ENCODE peak calls at places on chromosomes 11 and 22, in five cellular contexts. C is fibroblast of lung, U is HepG2, I is mucosa of descending colon, W is neural progenitor cell. N is an unnamed sample. For H3K4me1, the result is how much of the 10 kb centered on the place peaks cover.

GRCh38 chr11:116093065-116093464 is 588.9 kb upstream of the CADM1 start:
- DNase-seq in C (no peak), I (no peak), W (no peak), U (no peak), N (no peak)

GRCh38 chr11:65479184-65480145 is 19.4 kb upstream of the MALAT1 start:
- DNase-seq in I (peak), U (no peak), C (peak), W (peak), N (no peak)

GRCh38 chr11:73269353-73270088 is 2.6 kb upstream of the P2RY6 start:
- DNase-seq in W (no peak), C (no peak), I (no peak), U (no peak), N (no peak)

GRCh38 chr11:18063131-18063530 is 17.1 kb upstream of the TPH1 start:
- DNase-seq in U (no peak), W (no peak), C (no peak), I (no peak), N (no peak)

GRCh38 chr22:33076368-33076767 is 18.2 kb upstream of the SYN3 start:
- DNase-seq in I (no peak), C (no peak), W (peak), U (no peak), N (no peak)

GRCh38 chr11:41878158-41878557 is 418.7 kb upstream of the LRRC4C start:
- DNase-seq in C (no peak), I (no peak), U (no peak), W (no peak), N (no peak)

GRCh38 chr22:29023172-29023796 is 38.3 kb downstream of the C22orf31 start:
- DNase-seq in I (peak), U (no peak), W (no peak), C (no peak), N (no peak)

GRCh38 chr11:118263109-118263508 is 988 bp downstream of the MPZL2 start:
- DNase-seq in I (no peak), W (no peak), U (no peak), C (no peak), N (peak)

GRCh38 chr22:41028841-41029240 is 63.6 kb upstream of the EP300 start:
- DNase-seq in W (no peak), C (peak), U (peak), I (no peak), N (no peak)

GRCh38 chr11:106695506-106695905 is 322.8 kb downstream of the GUCY1A2 start:
- DNase-seq in I (no peak), C (peak), U (no peak), W (no peak), N (no peak)

GRCh38 chr11:2670541-2671100 is 29.2 kb downstream of the KCNQ1OT1 start:
- DNase-seq in C (no peak), U (no peak), W (no peak), I (no peak), N (no peak)

GRCh38 chr11:34155057-34155758 is 49.8 kb downstream of the NAT10 start:
- DNase-seq in C (peak), U (no peak), W (no peak), I (no peak), N (no peak)

GRCh38 chr11:117696489-117696888 is 100.5 kb downstream of the DSCAML1 start:
- DNase-seq in C (no peak), I (no peak), W (peak), U (no peak), N (no peak)

GRCh38 chr11:46222485-46223251 is 54.8 kb upstream of the CREB3L1 start:
- DNase-seq in W (no peak), C (no peak), U (no peak), I (no peak), N (no peak)

GRCh38 chr11:2532704-2533641 is 88.2 kb downstream of the KCNQ1 start:
- DNase-seq in W (peak), U (peak), C (peak), I (peak), N (peak)

DNA sequence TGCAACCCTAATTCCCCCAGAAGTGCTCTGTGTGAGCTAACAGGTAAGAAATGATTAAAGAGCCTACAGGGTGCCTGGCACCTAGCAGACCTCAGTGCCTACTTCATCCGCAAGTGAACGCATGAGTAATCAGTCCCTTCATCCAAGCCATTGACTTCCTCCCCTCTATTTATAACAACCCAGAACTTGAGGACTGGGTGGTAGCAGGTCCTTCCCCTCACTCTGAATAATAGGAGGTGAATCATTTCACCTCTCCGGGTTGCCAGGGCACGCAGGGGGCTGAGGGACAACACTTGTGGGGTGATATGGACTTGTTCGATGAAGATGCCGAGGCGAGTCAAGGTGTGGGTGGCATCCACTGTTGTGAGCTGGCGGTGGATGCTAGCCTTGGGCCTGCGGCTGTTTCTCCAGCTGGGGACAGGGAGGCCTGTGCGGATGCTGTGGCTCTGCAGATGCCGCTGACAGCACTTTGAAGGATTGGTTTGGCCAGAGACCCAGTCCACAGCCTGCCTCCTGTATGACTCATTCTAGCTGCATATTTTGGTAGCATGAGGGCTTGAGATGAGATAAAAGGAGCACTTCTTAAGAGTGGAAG is 11.7 kb upstream of the SORL1-AS1 start:
- DNase-seq in W (no peak), I (peak), C (peak), U (peak), N (peak)
- H3K4me1 ChIP-seq in W (under half), I (under half), C (under half), U (half or more), N (under half)

DNA sequence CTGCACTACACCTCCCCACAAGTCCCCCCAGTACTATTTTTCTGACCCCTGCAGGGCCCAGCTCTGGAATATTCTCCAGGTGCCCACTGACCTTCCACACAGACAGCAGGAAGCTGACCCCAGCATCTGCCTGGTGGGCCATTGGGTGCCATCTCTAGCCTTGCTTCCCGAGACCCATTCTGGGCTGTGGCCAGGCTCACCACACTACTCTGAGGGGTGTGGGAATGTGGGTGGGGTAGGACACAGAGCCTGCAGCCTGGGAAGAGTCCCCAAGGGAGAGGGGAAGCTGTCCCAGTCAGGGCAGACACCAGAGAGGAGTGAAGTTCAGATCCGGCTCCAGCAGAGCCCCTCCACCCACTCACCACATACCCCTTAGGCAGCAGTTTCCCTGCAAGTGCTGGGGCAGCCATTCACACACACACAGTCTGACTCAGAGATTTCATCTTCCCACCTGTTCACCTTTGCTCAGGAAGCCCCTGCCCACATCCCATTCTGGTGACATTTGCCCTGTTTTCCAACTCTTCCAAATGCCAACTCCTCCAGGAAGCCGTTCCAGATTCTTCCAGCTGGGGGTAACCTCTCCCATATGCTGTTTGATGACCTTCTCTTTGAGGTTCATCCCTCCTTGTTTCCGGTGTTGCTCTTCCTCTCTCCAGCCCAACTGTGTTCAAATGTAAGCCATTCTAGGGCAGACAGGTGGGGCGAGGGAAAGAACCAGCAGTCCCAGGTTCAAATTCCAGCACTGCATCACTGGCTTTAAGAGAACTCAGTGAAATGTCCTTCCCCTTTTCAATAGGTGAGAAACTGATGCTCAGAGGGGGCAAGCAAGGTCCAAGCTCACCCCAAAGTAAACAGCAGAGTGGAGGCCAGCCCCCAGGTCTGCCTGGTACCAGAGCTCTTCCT is 2.0 kb downstream of the SLCO2B1 start:
- DNase-seq in U (no peak), I (no peak), W (no peak), C (no peak), N (peak)
- H3K4me3 ChIP-seq in U (no peak), I (no peak), W (no peak), C (no peak), N (peak)

DNA sequence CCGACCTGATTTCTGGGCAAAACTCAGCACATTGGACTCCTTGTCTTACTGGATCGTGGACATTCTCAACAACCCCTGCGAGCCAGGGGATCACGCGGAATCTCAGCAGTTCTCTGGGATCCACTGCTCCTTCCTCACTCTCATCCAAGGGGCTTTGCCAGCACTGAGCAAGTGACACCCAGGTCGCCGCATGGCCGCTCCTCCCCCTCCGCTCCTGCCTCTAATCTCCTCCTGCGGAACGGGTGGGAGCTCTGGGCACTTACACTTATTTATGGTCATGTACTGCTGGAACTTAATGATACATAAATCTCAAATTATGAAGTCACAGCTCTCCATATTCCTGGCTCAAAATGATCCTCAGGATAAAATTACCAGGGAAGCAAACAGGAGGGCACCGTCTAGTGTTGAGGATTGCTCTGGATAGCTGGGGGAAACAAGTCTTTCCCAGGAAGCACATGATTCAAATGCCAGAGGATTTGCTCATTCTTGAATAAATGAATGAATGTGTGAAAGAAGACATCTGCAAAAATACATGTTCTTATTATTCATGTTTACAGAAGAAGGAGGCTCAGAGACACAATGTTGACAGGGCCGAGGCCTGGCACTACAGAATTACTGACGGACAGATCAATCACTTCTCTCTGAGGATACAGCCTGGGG is 1077.3 kb downstream of the TBC1D22A start:
- DNase-seq in U (no peak), W (no peak), C (peak), I (no peak), N (no peak)
- H3K4me1 ChIP-seq in U (under half), W (under half), C (under half), I (under half), N (under half)

GRCh38 chr11:119366690-119367620 is 14.5 kb downstream of the USP2 start:
- DNase-seq in I (no peak), U (no peak), W (no peak), C (no peak), N (no peak)
- H3K4me3 ChIP-seq in I (no peak), U (no peak), W (no peak), C (no peak), N (no peak)

N was measured in small intestine.